ENCODE peak calls at places on chromosomes 13 and 19, in five cellular contexts. Z is heart left ventricle; C is PC-3; P is effector memory CD4-positive, alpha-beta T cell; Y is tibial artery. H is an unnamed sample. For H3K36me3 and H3K4me1, the result is how much of the 10 kb centered on the place peaks cover.

GRCh38 chr13:49373699-49374098 is 70.2 kb downstream of the CAB39L start:
- DNase-seq in Z (no peak), C (no peak), P (no peak), Y (no peak), H (no peak)

GRCh38 chr19:49421039-49421877 is 2.0 kb downstream of the PTH2 start:
- DNase-seq in Z (peak), C (peak), P (no peak), Y (peak), H (peak)

GRCh38 chr19:29837448-29837961 is 25.7 kb downstream of the CCNE1 start:
- DNase-seq in Z (no peak), C (no peak), P (no peak), Y (no peak), H (no peak)

GRCh38 chr13:98416408-98416807 is 160.5 kb downstream of the STK24 start:
- DNase-seq in Z (no peak), C (peak), P (no peak), Y (no peak), H (no peak)

GRCh38 chr19:42576241-42576640 is 18.5 kb downstream of the CEACAM8 start:
- DNase-seq in Z (no peak), C (no peak), P (no peak), Y (no peak), H (no peak)

GRCh38 chr19:14300281-14300680 is 81.0 kb upstream of the ADGRE5 start:
- DNase-seq in Z (no peak), C (no peak), P (no peak), Y (no peak), H (no peak)

GRCh38 chr19:35216833-35217707 is 11.5 kb downstream of the FAM187B start:
- DNase-seq in Z (peak), C (peak), P (peak), Y (peak), H (no peak)

GRCh38 chr13:30787747-30788535 is 52.6 kb downstream of the ALOX5AP start:
- DNase-seq in Z (no peak), C (no peak), P (no peak), Y (no peak), H (no peak)

GRCh38 chr19:53809518-53810186 is 14.5 kb downstream of the NLRP12 start:
- DNase-seq in Z (no peak), C (peak), P (no peak), Y (no peak), H (no peak)

GRCh38 chr13:40452741-40453665 is 213.4 kb downstream of the FOXO1 start:
- DNase-seq in Z (no peak), C (peak), P (no peak), Y (no peak), H (no peak)

GRCh38 chr19:14494910-14495677 is 833 bp downstream of the GIPC1 start:
- DNase-seq in Z (no peak), C (peak), P (no peak), Y (no peak), H (no peak)

GRCh38 chr13:75256922-75257321 is 225.0 kb downstream of the TBC1D4 start:
- DNase-seq in Z (no peak), C (peak), P (no peak), Y (no peak), H (no peak)

GRCh38 chr19:805161-805561 is 7.9 kb downstream of the PTBP1 start:
- DNase-seq in Z (no peak), C (no peak), P (no peak), Y (no peak), H (no peak)
- H3K36me3 ChIP-seq in Z (under half), C (half or more), P (half or more), Y (half or more), H (under half)

GRCh38 chr13:41945926-41946325 is 15.0 kb downstream of the VWA8 start:
- DNase-seq in Z (no peak), C (no peak), P (no peak), Y (no peak), H (no peak)

GRCh38 chr13:41941174-41941573 is 19.7 kb downstream of the VWA8 start:
- DNase-seq in Z (no peak), C (no peak), P (no peak), Y (no peak), H (no peak)

GRCh38 chr13:41944229-41944628 is 16.7 kb downstream of the VWA8 start:
- DNase-seq in Z (no peak), C (no peak), P (no peak), Y (no peak), H (no peak)

GRCh38 chr13:41942462-41943094 is 18.3 kb downstream of the VWA8 start:
- DNase-seq in Z (no peak), C (peak), P (no peak), Y (no peak), H (no peak)

GRCh38 chr13:41944635-41945401 is 16.1 kb downstream of the VWA8 start:
- DNase-seq in Z (no peak), C (peak), P (no peak), Y (no peak), H (no peak)
- H3K4me1 ChIP-seq in Z (under half), C (under half), P (under half), Y (under half), H (under half)

DNA sequence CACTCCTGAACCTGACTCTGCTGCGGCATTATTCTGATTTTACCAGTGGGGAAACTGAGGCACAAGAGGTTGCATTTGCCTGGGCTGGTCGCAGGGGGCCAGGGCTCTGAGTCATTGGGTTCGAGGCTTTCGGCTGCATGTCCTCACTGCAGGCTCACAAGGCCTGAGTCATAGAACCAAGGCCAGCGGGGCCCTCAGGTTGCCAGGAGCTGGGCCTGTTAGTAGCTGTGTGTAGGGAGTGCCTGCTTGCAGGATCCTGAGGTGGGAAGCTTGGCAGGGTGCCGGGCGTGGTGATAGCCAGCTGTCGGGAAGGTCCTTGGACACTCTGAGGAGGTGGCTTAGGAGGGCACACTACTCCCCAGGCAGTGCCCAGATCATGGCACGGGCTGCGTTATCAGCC is 21.6 kb upstream of the F2RL3 start:
- DNase-seq in Z (no peak), C (no peak), P (no peak), Y (no peak), H (no peak)
- H3K36me3 ChIP-seq in Z (under half), C (under half), P (half or more), Y (half or more), H (under half)

GRCh38 chr19:57888107-57888493 is 737 bp downstream of the ZNF814 start:
- DNase-seq in Z (no peak), C (no peak), P (no peak), Y (no peak), H (no peak)
- H3K4me1 ChIP-seq in Z (under half), C (under half), P (under half), Y (under half), H (under half)

GRCh38 chr19:38728752-38729541 is 15.3 kb downstream of the CAPN12 start:
- DNase-seq in Z (peak), C (no peak), P (no peak), Y (no peak), H (peak)
- H3K36me3 ChIP-seq in Z (under half), C (under half), P (under half), Y (half or more), H (under half)

DNA sequence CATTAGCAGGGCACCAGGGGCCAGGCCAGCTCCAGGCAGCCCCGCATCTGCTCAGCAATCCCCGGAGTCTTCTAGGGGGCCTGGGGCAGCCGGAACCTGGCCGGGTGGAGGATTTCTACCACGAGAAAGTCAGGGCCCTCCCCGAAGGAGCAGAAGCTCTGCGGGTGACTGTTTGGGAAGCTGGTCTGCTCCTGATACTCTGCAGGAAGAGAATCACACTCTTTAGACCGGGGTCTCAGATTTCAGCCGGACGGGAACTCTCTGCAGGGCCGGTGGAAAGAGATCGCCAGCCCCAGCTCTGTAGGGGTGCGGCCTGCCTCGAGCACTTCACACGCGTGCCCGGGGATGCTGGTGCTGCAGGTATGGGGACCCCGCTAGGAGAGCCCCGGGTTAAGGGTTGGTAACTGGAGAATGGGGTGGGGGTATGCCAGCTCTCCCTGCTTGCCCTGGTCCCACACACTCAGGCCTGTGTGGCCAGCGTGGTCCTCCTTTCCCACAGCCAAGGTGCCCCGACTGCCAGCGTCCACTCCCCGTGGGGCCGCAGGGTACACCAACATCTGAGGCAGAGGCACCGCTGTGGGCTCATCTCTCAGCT is 20.1 kb downstream of the RASA3 start:
- DNase-seq in Z (no peak), C (no peak), P (no peak), Y (peak), H (peak)
- H3K4me1 ChIP-seq in Z (under half), C (under half), P (half or more), Y (under half), H (under half)

H was measured in aorta.